ENCODE peak calls at places on chromosomes 6 and 20, in seven cellular contexts. One of them, this sample, is unnamed.

GRCh38 chr6:7742214-7742613 is 16.3 kb downstream of the BMP6 start:
- DNase-seq in GM23248: no peak
- DNase-seq in MM.1S: no peak
- DNase-seq in hepatocyte: no peak
- DNase-seq in neural progenitor cell: no peak
- DNase-seq in HCT116: no peak
- DNase-seq in OCI-LY7: no peak
- DNase-seq in this sample: no peak

GRCh38 chr20:59291740-59292139 is 8.7 kb upstream of the EDN3 start:
- DNase-seq in GM23248: no peak
- DNase-seq in MM.1S: no peak
- DNase-seq in hepatocyte: peak
- DNase-seq in neural progenitor cell: no peak
- DNase-seq in HCT116: no peak
- DNase-seq in OCI-LY7: no peak
- DNase-seq in this sample: no peak

GRCh38 chr20:37406010-37406998 is 60.4 kb downstream of the SRC start:
- DNase-seq in GM23248: peak
- DNase-seq in MM.1S: peak
- DNase-seq in hepatocyte: peak
- DNase-seq in neural progenitor cell: peak
- DNase-seq in HCT116: no peak
- DNase-seq in OCI-LY7: peak
- DNase-seq in this sample: peak

GRCh38 chr20:60589624-60590023 is 631.4 kb downstream of the CDH26 start:
- DNase-seq in GM23248: peak
- DNase-seq in MM.1S: peak
- DNase-seq in hepatocyte: peak
- DNase-seq in neural progenitor cell: peak
- DNase-seq in HCT116: no peak
- DNase-seq in OCI-LY7: peak
- DNase-seq in this sample: no peak

GRCh38 chr6:3751730-3752537 is 421 bp upstream of the PXDC1 start:
- DNase-seq in GM23248: peak
- DNase-seq in MM.1S: peak
- DNase-seq in hepatocyte: peak
- DNase-seq in neural progenitor cell: peak
- DNase-seq in HCT116: peak
- DNase-seq in OCI-LY7: no peak
- DNase-seq in this sample: peak

GRCh38 chr20:45972500-45973183 is 639 bp upstream of the ZNF335 start:
- DNase-seq in GM23248: peak
- DNase-seq in MM.1S: peak
- DNase-seq in hepatocyte: no peak
- DNase-seq in neural progenitor cell: no peak
- DNase-seq in HCT116: no peak
- DNase-seq in OCI-LY7: no peak
- DNase-seq in this sample: no peak

GRCh38 chr6:159110013-159110412 is 59.2 kb upstream of the FNDC1 start:
- DNase-seq in GM23248: peak
- DNase-seq in MM.1S: no peak
- DNase-seq in hepatocyte: peak
- DNase-seq in neural progenitor cell: peak
- DNase-seq in HCT116: peak
- DNase-seq in OCI-LY7: peak
- DNase-seq in this sample: peak

GRCh38 chr6:109447878-109448555 is 7.5 kb downstream of the SMPD2 start:
- DNase-seq in GM23248: no peak
- DNase-seq in MM.1S: no peak
- DNase-seq in hepatocyte: no peak
- DNase-seq in neural progenitor cell: no peak
- DNase-seq in HCT116: no peak
- DNase-seq in OCI-LY7: no peak
- DNase-seq in this sample: no peak

GRCh38 chr20:20395856-20396600 is 28.1 kb downstream of the INSM1 start:
- DNase-seq in GM23248: no peak
- DNase-seq in MM.1S: no peak
- DNase-seq in hepatocyte: no peak
- DNase-seq in neural progenitor cell: peak
- DNase-seq in HCT116: no peak
- DNase-seq in OCI-LY7: no peak
- DNase-seq in this sample: no peak

GRCh38 chr6:38503032-38503784 is 136.5 kb downstream of the BTBD9 start:
- DNase-seq in GM23248: no peak
- DNase-seq in MM.1S: no peak
- DNase-seq in hepatocyte: no peak
- DNase-seq in neural progenitor cell: no peak
- DNase-seq in HCT116: no peak
- DNase-seq in OCI-LY7: no peak
- DNase-seq in this sample: no peak

GRCh38 chr6:105593805-105594231 is 190.9 kb upstream of the PREP start:
- DNase-seq in GM23248: peak
- DNase-seq in MM.1S: no peak
- DNase-seq in hepatocyte: no peak
- DNase-seq in neural progenitor cell: no peak
- DNase-seq in HCT116: no peak
- DNase-seq in OCI-LY7: no peak
- DNase-seq in this sample: no peak

GRCh38 chr6:134936927-134937326 is 13.0 kb downstream of the ALDH8A1 start:
- DNase-seq in GM23248: peak
- DNase-seq in MM.1S: no peak
- DNase-seq in hepatocyte: no peak
- DNase-seq in neural progenitor cell: no peak
- DNase-seq in HCT116: no peak
- DNase-seq in OCI-LY7: no peak
- DNase-seq in this sample: no peak

GRCh38 chr6:74657033-74657432 is 548.8 kb downstream of the COL12A1 start:
- DNase-seq in GM23248: peak
- DNase-seq in MM.1S: no peak
- DNase-seq in hepatocyte: no peak
- DNase-seq in neural progenitor cell: no peak
- DNase-seq in HCT116: no peak
- DNase-seq in OCI-LY7: no peak
- DNase-seq in this sample: no peak

GRCh38 chr6:118263929-118264486 is 284.1 kb upstream of the PLN start:
- DNase-seq in GM23248: peak
- DNase-seq in MM.1S: no peak
- DNase-seq in hepatocyte: peak
- DNase-seq in neural progenitor cell: peak
- DNase-seq in HCT116: peak
- DNase-seq in OCI-LY7: peak
- DNase-seq in this sample: peak

GRCh38 chr20:32190608-32191415 is 16.7 kb downstream of the PLAGL2 start:
- DNase-seq in GM23248: peak
- DNase-seq in MM.1S: no peak
- DNase-seq in hepatocyte: peak
- DNase-seq in neural progenitor cell: peak
- DNase-seq in HCT116: no peak
- DNase-seq in OCI-LY7: no peak
- DNase-seq in this sample: peak

GRCh38 chr20:54137115-54137514 is 36.7 kb downstream of the CYP24A1 start:
- DNase-seq in GM23248: peak
- DNase-seq in MM.1S: no peak
- DNase-seq in hepatocyte: no peak
- DNase-seq in neural progenitor cell: no peak
- DNase-seq in HCT116: no peak
- DNase-seq in OCI-LY7: no peak
- DNase-seq in this sample: no peak

GRCh38 chr6:91713911-91714310 is 1127.0 kb upstream of the MAP3K7 start:
- DNase-seq in GM23248: no peak
- DNase-seq in MM.1S: no peak
- DNase-seq in hepatocyte: no peak
- DNase-seq in neural progenitor cell: no peak
- DNase-seq in HCT116: no peak
- DNase-seq in OCI-LY7: no peak
- DNase-seq in this sample: no peak

GRCh38 chr6:158552055-158552795 is 7.7 kb upstream of the TMEM181 start:
- DNase-seq in GM23248: no peak
- DNase-seq in MM.1S: no peak
- DNase-seq in hepatocyte: no peak
- DNase-seq in neural progenitor cell: no peak
- DNase-seq in HCT116: no peak
- DNase-seq in OCI-LY7: no peak
- DNase-seq in this sample: no peak

GRCh38 chr6:146814148-146814750 is 215.5 kb downstream of the ADGB start:
- DNase-seq in GM23248: no peak
- DNase-seq in MM.1S: no peak
- DNase-seq in hepatocyte: no peak
- DNase-seq in neural progenitor cell: no peak
- DNase-seq in HCT116: no peak
- DNase-seq in OCI-LY7: no peak
- DNase-seq in this sample: no peak
- TF ChIP-seq EZH2phosphoT487 in GM23248: no peak
- TF ChIP-seq EZH2phosphoT487 in MM.1S: no peak
- TF ChIP-seq EZH2phosphoT487 in hepatocyte: no peak
- TF ChIP-seq EZH2phosphoT487 in neural progenitor cell: no peak
- TF ChIP-seq EZH2phosphoT487 in HCT116: no peak
- TF ChIP-seq EZH2phosphoT487 in OCI-LY7: no peak
- TF ChIP-seq EZH2phosphoT487 in this sample: no peak

DNA sequence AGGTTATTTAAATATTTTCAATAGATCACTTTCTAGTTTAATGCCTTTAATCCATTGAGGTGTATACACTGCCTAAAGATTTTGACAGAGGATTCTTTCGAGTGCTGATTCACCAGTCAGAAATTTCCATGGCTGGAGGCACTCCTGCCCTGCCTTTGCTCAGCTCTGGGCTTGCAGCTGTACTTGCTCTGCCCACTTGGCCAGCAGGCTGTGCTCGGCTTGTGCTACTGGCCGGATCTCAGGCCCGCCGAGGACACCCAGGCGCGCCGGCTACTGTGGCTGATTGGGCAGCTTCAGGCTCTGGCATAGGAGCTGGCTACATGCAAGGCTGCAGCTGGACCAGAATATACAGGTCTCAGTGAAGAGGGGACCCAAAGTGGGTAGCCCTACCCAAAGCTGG is 675.1 kb upstream of the MMS22L start:
- DNase-seq in GM23248: peak
- DNase-seq in MM.1S: no peak
- DNase-seq in hepatocyte: peak
- DNase-seq in neural progenitor cell: peak
- DNase-seq in HCT116: no peak
- DNase-seq in OCI-LY7: no peak
- DNase-seq in this sample: no peak
- TF ChIP-seq EZH2phosphoT487 in GM23248: no peak
- TF ChIP-seq EZH2phosphoT487 in MM.1S: no peak
- TF ChIP-seq EZH2phosphoT487 in hepatocyte: no peak
- TF ChIP-seq EZH2phosphoT487 in neural progenitor cell: no peak
- TF ChIP-seq EZH2phosphoT487 in HCT116: no peak
- TF ChIP-seq EZH2phosphoT487 in OCI-LY7: no peak
- TF ChIP-seq EZH2phosphoT487 in this sample: no peak

DNA sequence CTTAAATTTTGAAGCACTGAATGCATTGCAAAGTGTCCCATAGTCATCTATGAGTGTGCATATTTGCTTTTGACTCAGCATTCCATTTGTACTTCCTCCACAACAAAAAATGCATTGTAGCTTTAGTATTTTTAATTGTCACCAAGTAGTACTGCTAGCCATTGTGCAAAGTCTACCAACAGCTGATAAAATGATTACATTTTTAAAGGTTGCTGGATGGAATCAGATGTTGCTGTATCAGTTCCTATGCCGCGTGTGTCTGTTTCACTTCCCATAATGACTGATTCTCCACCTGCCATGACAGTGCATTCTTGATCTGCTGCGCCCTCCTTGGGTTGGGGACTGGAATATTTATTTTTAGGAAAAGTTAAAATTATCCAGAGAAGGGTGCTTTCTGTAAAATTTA is 41.2 kb downstream of the SLX4IP start:
- DNase-seq in GM23248: peak
- DNase-seq in MM.1S: peak
- DNase-seq in hepatocyte: no peak
- DNase-seq in neural progenitor cell: no peak
- DNase-seq in HCT116: no peak
- DNase-seq in OCI-LY7: peak
- DNase-seq in this sample: no peak
- TF ChIP-seq EZH2phosphoT487 in GM23248: no peak
- TF ChIP-seq EZH2phosphoT487 in MM.1S: no peak
- TF ChIP-seq EZH2phosphoT487 in hepatocyte: no peak
- TF ChIP-seq EZH2phosphoT487 in neural progenitor cell: no peak
- TF ChIP-seq EZH2phosphoT487 in HCT116: no peak
- TF ChIP-seq EZH2phosphoT487 in OCI-LY7: no peak
- TF ChIP-seq EZH2phosphoT487 in this sample: no peak

GRCh38 chr6:15396808-15397207 is 150.9 kb downstream of the JARID2 start:
- DNase-seq in GM23248: no peak
- DNase-seq in MM.1S: no peak
- DNase-seq in hepatocyte: no peak
- DNase-seq in neural progenitor cell: no peak
- DNase-seq in HCT116: no peak
- DNase-seq in OCI-LY7: no peak
- DNase-seq in this sample: no peak
- TF ChIP-seq EZH2phosphoT487 in GM23248: no peak
- TF ChIP-seq EZH2phosphoT487 in MM.1S: no peak
- TF ChIP-seq EZH2phosphoT487 in hepatocyte: no peak
- TF ChIP-seq EZH2phosphoT487 in neural progenitor cell: no peak
- TF ChIP-seq EZH2phosphoT487 in HCT116: no peak
- TF ChIP-seq EZH2phosphoT487 in OCI-LY7: no peak
- TF ChIP-seq EZH2phosphoT487 in this sample: no peak

DNA sequence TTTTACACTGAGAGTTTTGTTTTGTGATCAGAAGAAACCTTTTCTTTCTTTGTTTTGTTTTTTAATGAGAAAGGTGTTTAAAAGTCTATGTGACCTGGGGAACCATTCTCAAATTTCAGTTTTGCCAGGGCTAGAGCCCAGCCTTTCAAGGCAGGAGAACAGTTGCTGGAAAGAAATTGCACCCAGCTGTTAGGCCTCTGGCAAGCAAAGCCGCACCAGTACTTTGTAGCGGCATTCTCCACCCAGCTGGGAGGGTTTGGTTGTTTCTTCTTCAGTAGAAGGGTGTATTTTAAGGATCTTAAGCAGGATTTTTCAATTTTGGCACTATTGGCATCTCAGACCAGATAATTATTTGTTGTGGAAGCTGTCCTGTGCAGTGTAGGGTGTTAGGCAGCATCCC is 16.6 kb upstream of the MAPK13 start:
- DNase-seq in GM23248: no peak
- DNase-seq in MM.1S: no peak
- DNase-seq in hepatocyte: no peak
- DNase-seq in neural progenitor cell: peak
- DNase-seq in HCT116: no peak
- DNase-seq in OCI-LY7: no peak
- DNase-seq in this sample: no peak
- TF ChIP-seq EZH2phosphoT487 in GM23248: no peak
- TF ChIP-seq EZH2phosphoT487 in MM.1S: no peak
- TF ChIP-seq EZH2phosphoT487 in hepatocyte: no peak
- TF ChIP-seq EZH2phosphoT487 in neural progenitor cell: no peak
- TF ChIP-seq EZH2phosphoT487 in HCT116: no peak
- TF ChIP-seq EZH2phosphoT487 in OCI-LY7: no peak
- TF ChIP-seq EZH2phosphoT487 in this sample: no peak

DNA sequence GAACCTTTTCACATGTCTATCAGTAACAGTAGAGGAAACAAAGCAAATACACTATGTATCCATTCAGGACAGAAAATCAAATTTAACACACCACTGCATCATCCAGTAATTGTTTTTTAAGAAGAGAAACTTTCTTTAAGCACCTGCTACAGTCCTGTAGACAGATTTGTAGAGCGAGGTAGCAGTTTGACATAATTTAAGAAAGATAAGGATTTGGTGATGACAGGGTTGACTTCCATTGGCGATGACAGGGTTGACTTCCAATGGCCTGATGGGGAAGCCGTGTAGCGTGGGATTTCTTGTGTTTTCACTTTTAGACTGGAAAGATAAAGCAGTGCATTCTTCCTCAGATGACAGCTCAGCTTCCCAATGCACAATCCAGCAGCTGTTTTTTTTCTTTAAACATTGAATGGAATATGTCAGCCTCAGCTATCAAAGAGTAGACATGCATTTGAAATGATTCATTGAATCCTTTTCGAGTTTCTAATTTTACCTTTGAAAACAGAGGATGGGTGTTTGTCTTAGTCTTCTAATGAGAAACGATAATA is 68.5 kb downstream of the ECT2L start:
- DNase-seq in GM23248: no peak
- DNase-seq in MM.1S: no peak
- DNase-seq in hepatocyte: no peak
- DNase-seq in neural progenitor cell: no peak
- DNase-seq in HCT116: no peak
- DNase-seq in OCI-LY7: no peak
- DNase-seq in this sample: no peak
- TF ChIP-seq EZH2phosphoT487 in GM23248: no peak
- TF ChIP-seq EZH2phosphoT487 in MM.1S: no peak
- TF ChIP-seq EZH2phosphoT487 in hepatocyte: no peak
- TF ChIP-seq EZH2phosphoT487 in neural progenitor cell: no peak
- TF ChIP-seq EZH2phosphoT487 in HCT116: no peak
- TF ChIP-seq EZH2phosphoT487 in OCI-LY7: no peak
- TF ChIP-seq EZH2phosphoT487 in this sample: no peak

This sample was measured in SK-N-SH.